ENCODE peak calls at places on chromosomes 5 and 9, in ten cellular contexts. J is fibroblast of lung; M is GM23248; G is body of pancreas; T is neuronal stem cell; Z is transverse colon; R is adrenal gland; D is CD8-positive, alpha-beta T cell; N is OCI-LY7; K is cardiac muscle cell. V is an unnamed sample.

GRCh38 chr9:15909297-15909696 is 356.5 kb downstream of the CCDC171 start:
- DNase-seq in J (peak; percentile 67), M (peak; percentile 56), G (no peak), T (no peak), Z (no peak), R (no peak), D (no peak), N (no peak), K (no peak), V (no peak)

GRCh38 chr5:38645508-38645907 is 89.1 kb upstream of the LIFR start:
- DNase-seq in J (no peak), M (no peak), G (no peak), T (no peak), Z (no peak), R (no peak), D (no peak), N (no peak), K (no peak), V (no peak)

GRCh38 chr5:58360794-58361193 is 99.1 kb downstream of the PLK2 start:
- DNase-seq in J (no peak), M (no peak), G (no peak), T (no peak), Z (no peak), R (no peak), D (no peak), N (no peak), K (no peak), V (no peak)

GRCh38 chr9:36399980-36400331 is at the start of gene RNF38:
- DNase-seq in J (no peak), M (no peak), G (no peak), T (no peak), Z (no peak), R (no peak), D (no peak), N (no peak), K (no peak), V (no peak)

GRCh38 chr9:133657120-133657661 is 21.0 kb downstream of the DBH start:
- DNase-seq in J (peak; percentile 18), M (peak; percentile 30), G (no peak), T (no peak), Z (no peak), R (peak; percentile 33), D (no peak), N (peak; percentile 32), K (no peak), V (no peak)

GRCh38 chr5:116479776-116480675 is 94.6 kb downstream of the SEMA6A start:
- DNase-seq in J (peak; percentile 15), M (no peak), G (no peak), T (no peak), Z (no peak), R (no peak), D (no peak), N (no peak), K (no peak), V (no peak)

GRCh38 chr5:88875609-88876234 is 7.3 kb downstream of the MEF2C start:
- DNase-seq in J (no peak), M (peak; percentile 29), G (no peak), T (no peak), Z (no peak), R (no peak), D (no peak), N (peak; percentile 56), K (no peak), V (no peak)

GRCh38 chr9:127181595-127182190 is 59.3 kb upstream of the ANGPTL2 start:
- DNase-seq in J (no peak), M (no peak), G (peak; percentile 3), T (no peak), Z (peak; percentile 2), R (no peak), D (no peak), N (no peak), K (no peak), V (no peak)

GRCh38 chr5:143244000-143244736 is 159.3 kb downstream of the NR3C1 start:
- DNase-seq in J (peak; percentile 99), M (peak; percentile 99), G (peak; percentile 24), T (no peak), Z (peak; percentile 29), R (peak; percentile 40), D (no peak), N (no peak), K (no peak), V (peak; percentile 99)

GRCh38 chr5:143239877-143240518 is 163.5 kb downstream of the NR3C1 start:
- DNase-seq in J (peak; percentile 23), M (no peak), G (no peak), T (no peak), Z (no peak), R (no peak), D (no peak), N (no peak), K (no peak), V (no peak)

GRCh38 chr5:143244990-143245389 is 158.5 kb downstream of the NR3C1 start:
- DNase-seq in J (peak; percentile 71), M (peak; percentile 30), G (no peak), T (no peak), Z (no peak), R (no peak), D (no peak), N (no peak), K (no peak), V (no peak)

GRCh38 chr5:143243103-143243502 is 160.4 kb downstream of the NR3C1 start:
- DNase-seq in J (no peak), M (no peak), G (no peak), T (no peak), Z (no peak), R (no peak), D (no peak), N (no peak), K (no peak), V (no peak)

GRCh38 chr5:143241892-143242291 is 161.6 kb downstream of the NR3C1 start:
- DNase-seq in J (peak; percentile 75), M (peak; percentile 63), G (no peak), T (no peak), Z (no peak), R (no peak), D (no peak), N (no peak), K (no peak), V (no peak)
- H3K4me1 ChIP-seq in J (peaks cover 38% of the 10 kb centered on the region), M (peaks cover 44% of the 10 kb centered on the region), G (no peaks in the 10 kb centered on the region), T (no peaks in the 10 kb centered on the region), Z (peaks cover 3% of the 10 kb centered on the region), R (no peaks in the 10 kb centered on the region), D (no peaks in the 10 kb centered on the region), N (no peaks in the 10 kb centered on the region), K (peaks cover 10% of the 10 kb centered on the region), V (peaks cover 55% of the 10 kb centered on the region)

DNA sequence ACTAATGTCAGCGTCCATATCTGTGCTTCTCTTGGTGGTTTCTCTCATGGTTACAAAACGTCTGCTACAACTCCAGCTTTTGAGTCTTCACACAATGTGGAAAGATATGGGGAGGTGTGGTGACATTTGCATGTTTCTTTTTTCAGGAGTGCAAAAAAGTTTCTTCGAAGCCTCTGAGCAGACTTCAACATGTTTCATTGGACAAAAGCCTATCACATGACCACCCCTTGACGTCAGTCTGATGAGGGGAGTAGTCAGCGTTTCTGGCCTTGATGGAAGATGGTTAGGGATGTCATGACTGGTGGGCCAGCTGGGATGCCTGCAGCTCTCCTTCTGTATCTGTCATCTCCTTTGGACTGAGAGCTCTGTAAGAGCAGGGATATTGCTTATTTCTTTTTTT is 61.4 kb downstream of the PTPDC1 start:
- DNase-seq in J (no peak), M (peak; percentile 8), G (no peak), T (no peak), Z (no peak), R (no peak), D (no peak), N (no peak), K (no peak), V (no peak)
- H3K4me3 ChIP-seq in J (no peak overlapping the region), M (no peak overlapping the region), G (no peak overlapping the region), T (no peak overlapping the region), Z (no peak overlapping the region), R (no peak overlapping the region), D (no peak overlapping the region), N (no peak overlapping the region), K (no peak overlapping the region), V (no peak overlapping the region)

GRCh38 chr5:95773325-95774059 is 42.4 kb downstream of the RHOBTB3 start:
- DNase-seq in J (peak; percentile 94), M (peak; percentile 56), G (no peak), T (no peak), Z (no peak), R (no peak), D (no peak), N (no peak), K (no peak), V (no peak)

GRCh38 chr5:95771892-95772291 is 40.8 kb downstream of the RHOBTB3 start:
- DNase-seq in J (no peak), M (no peak), G (no peak), T (no peak), Z (no peak), R (no peak), D (no peak), N (no peak), K (no peak), V (no peak)

GRCh38 chr5:95768731-95769130 is 37.6 kb downstream of the RHOBTB3 start:
- DNase-seq in J (no peak), M (no peak), G (no peak), T (no peak), Z (no peak), R (no peak), D (no peak), N (no peak), K (no peak), V (no peak)

DNA sequence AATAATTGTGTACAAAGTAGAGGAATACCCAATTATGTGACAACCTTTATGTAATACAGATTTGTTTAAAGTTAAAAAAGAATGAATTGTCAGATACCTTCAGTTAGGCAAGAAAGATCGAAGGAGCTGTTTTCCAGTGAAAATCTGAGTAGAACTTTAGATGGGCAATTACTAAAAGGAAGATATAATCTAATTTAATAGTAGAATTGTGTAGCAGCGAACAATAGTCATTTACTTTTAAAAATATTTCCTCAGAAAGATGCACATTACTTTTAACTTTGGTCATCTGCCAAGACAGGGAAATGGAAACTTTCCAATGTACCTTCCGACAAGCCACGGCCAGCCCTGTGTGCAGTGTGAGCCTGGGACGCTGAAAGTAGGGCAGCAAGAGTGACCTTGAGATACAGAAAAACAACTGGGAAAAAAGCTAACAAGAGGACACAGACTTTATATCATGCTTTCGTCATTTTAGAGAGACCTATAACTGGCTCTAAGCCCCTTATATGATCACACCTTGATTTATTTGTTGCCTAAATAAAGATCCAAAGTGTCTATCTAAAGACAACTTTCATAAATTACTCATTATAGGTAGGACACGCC is 40.1 kb downstream of the RHOBTB3 start:
- DNase-seq in J (peak; percentile 20), M (no peak), G (peak; percentile 69), T (no peak), Z (no peak), R (peak; percentile 87), D (no peak), N (no peak), K (peak; percentile 71), V (no peak)
- H3K27ac ChIP-seq in J (no peak overlapping the region), M (no peak overlapping the region), G (peak overlapping the region; percentile 76), T (no peak overlapping the region), Z (peak overlapping the region; percentile 20), R (peak overlapping the region; percentile 47), D (no peak overlapping the region), N (no peak overlapping the region), K (peak overlapping the region; percentile 73), V (no peak overlapping the region)

DNA sequence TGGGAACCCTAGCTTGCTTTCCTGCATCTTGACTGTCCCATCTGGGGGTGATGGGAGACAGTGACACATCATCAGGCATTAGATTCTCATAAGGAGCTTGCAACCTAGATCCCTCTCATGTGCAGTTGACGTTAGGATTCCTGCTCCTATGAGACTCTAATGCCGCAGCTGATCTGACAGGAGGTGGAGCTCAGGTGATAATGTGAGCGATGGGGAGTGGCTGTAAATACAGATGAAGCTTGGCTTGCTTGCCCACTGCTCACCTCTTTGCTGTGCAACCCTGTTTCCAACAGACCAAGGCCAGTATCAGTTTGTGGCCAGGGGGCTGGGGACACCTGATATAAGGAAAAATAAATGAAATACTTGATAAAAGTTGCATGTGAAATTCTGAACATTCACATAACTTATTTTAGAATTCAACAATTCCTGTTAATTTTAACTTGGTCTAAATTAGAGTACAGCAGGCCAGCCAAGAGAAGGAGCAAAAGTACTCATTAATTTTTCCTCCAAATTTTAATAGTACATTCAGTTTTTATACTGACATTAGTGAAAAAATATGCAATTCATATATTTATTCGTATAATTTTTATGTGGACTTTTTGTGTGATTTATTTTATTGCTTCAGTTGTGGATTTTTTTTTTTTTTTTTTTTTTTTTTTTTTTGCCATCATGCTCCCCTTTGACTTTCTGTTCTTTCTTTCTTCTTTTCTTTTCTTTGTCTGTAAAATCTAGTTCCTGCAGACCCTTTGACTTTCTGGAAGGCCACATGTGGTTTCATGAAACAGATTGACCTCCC is 11.4 kb downstream of the PAM start:
- DNase-seq in J (no peak), M (no peak), G (no peak), T (no peak), Z (no peak), R (no peak), D (no peak), N (no peak), K (no peak), V (no peak)
- H3K4me1 ChIP-seq in J (peaks cover 2% of the 10 kb centered on the region), M (peaks cover 20% of the 10 kb centered on the region), G (peaks cover 27% of the 10 kb centered on the region), T (peaks cover 4% of the 10 kb centered on the region), Z (peaks cover 8% of the 10 kb centered on the region), R (peaks cover 6% of the 10 kb centered on the region), D (peaks cover 16% of the 10 kb centered on the region), N (no peaks in the 10 kb centered on the region), K (peaks cover 3% of the 10 kb centered on the region), V (peaks cover 22% of the 10 kb centered on the region)

V was measured in SJSA1.